ENCODE peak calls at places on chromosomes 5 and 9, in eight cellular contexts. A, I, Y, O, B, Z, X and U are unnamed samples.

GRCh38 chr9:136942881-136943230 is 1.7 kb downstream of the FBXW5 start:
- DNase-seq in A (no peak), I (no peak), Y (no peak), O (no peak), B (no peak), Z (no peak), X (no peak), U (no peak)

GRCh38 chr5:28430565-28431178 is 1392.3 kb upstream of the CDH9 start:
- DNase-seq in A (no peak), I (no peak), Y (no peak), O (peak), B (no peak), Z (no peak), X (no peak), U (no peak)

GRCh38 chr9:130459941-130460340 is 15.2 kb downstream of the ASS1 start:
- DNase-seq in A (no peak), I (no peak), Y (no peak), O (no peak), B (no peak), Z (no peak), X (no peak), U (no peak)

GRCh38 chr5:138903113-138903789 is 28.1 kb upstream of the LRRTM2 start:
- DNase-seq in A (peak), I (no peak), Y (peak), O (peak), B (no peak), Z (no peak), X (no peak), U (no peak)

GRCh38 chr5:175696139-175696854 is 38.4 kb downstream of the HRH2 start:
- DNase-seq in A (no peak), I (peak), Y (no peak), O (no peak), B (peak), Z (peak), X (peak), U (peak)

GRCh38 chr5:83076742-83077661 is at the start of the genes TMEM167A and XRCC4:
- DNase-seq in A (peak), I (peak), Y (peak), O (peak), B (peak), Z (peak), X (peak), U (peak)

GRCh38 chr5:150659360-150660107 is 1.5 kb upstream of the MYOZ3 start:
- DNase-seq in A (no peak), I (no peak), Y (no peak), O (no peak), B (no peak), Z (no peak), X (no peak), U (no peak)

GRCh38 chr5:575636-576035 is 36.5 kb upstream of the CEP72 start:
- DNase-seq in A (no peak), I (no peak), Y (no peak), O (no peak), B (no peak), Z (no peak), X (no peak), U (no peak)

GRCh38 chr5:8825161-8825757 is 720.6 kb downstream of the SEMA5A start:
- DNase-seq in A (peak), I (no peak), Y (no peak), O (peak), B (no peak), Z (no peak), X (no peak), U (no peak)

GRCh38 chr9:565528-565927 is 276.0 kb upstream of the DMRT1 start:
- DNase-seq in A (no peak), I (no peak), Y (no peak), O (no peak), B (no peak), Z (no peak), X (no peak), U (no peak)

GRCh38 chr5:142305211-142305610 is 19.6 kb downstream of the SPRY4 start:
- DNase-seq in A (no peak), I (no peak), Y (no peak), O (no peak), B (no peak), Z (no peak), X (no peak), U (no peak)

GRCh38 chr9:31119882-31120481 is 1264.5 kb upstream of the ACO1 start:
- DNase-seq in A (peak), I (no peak), Y (peak), O (peak), B (no peak), Z (peak), X (peak), U (no peak)

GRCh38 chr5:77869115-77869798 is 93.1 kb upstream of the TBCA start:
- DNase-seq in A (no peak), I (no peak), Y (no peak), O (no peak), B (no peak), Z (no peak), X (no peak), U (no peak)

GRCh38 chr5:143025971-143026370 is 255.8 kb downstream of the ARHGAP26 start:
- DNase-seq in A (no peak), I (no peak), Y (no peak), O (peak), B (no peak), Z (no peak), X (no peak), U (no peak)

DNA sequence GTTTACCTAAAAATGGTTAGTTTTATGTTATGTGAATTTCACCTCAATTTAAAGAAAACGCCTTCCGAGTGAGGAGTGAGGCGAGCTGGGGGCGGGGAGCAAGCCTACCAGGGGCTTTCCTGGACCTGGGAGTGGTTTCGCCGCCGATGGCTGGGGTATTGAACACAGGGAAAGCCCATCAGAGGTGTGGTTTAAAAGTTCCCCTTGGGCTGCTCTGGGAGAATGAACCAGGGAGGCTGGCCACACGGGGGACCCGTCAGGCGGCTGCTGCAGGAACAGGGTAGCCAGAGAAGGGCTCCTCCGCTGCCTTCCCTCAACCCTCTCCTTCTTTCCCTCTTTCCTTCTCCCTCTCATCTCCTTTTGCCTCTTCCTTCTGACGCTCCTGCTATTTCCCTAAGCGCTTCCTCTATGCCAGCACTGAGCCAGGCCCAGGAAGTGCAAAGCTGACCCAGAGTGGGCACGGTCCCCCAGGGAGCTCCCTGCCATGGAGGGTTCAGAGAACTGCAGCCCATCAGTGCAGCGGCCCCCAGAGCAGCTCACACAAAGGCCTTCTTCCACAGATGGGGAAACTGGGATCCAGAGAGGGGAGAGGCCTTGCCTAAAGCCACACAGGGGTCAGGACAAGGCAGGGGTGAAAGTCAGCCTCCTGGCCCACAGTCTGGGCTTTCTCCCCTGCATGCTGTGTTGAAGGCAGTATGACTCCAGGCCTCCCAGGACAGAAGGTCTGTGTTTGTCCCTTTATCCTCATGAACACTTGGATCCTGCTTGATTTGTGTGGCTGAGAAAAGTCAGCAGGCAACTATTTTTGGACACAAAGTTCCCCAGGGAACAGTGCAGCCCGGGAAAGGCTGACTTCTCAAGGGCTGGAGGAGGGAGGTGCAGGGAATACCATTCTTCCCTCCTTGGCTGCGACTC is 4.6 kb downstream of the AKNA start:
- DNase-seq in A (peak), I (no peak), Y (no peak), O (peak), B (no peak), Z (peak), X (no peak), U (no peak)
- TF ChIP-seq CTCF in A (peak), I (no peak), Y (no peak), O (no peak), B (peak), Z (no peak), X (no peak), U (no peak)

GRCh38 chr9:133455936-133456335 is 3.8 kb upstream of the CACFD1 start:
- DNase-seq in A (no peak), I (no peak), Y (no peak), O (no peak), B (no peak), Z (no peak), X (no peak), U (no peak)

GRCh38 chr9:133454943-133455673 is 4.7 kb upstream of the CACFD1 start:
- DNase-seq in A (no peak), I (no peak), Y (no peak), O (no peak), B (no peak), Z (no peak), X (no peak), U (no peak)

GRCh38 chr9:133457233-133457632 is 2.5 kb upstream of the CACFD1 start:
- DNase-seq in A (no peak), I (no peak), Y (no peak), O (no peak), B (no peak), Z (no peak), X (no peak), U (no peak)

GRCh38 chr9:133457748-133458147 is 2.0 kb upstream of the CACFD1 start:
- DNase-seq in A (no peak), I (no peak), Y (no peak), O (no peak), B (no peak), Z (no peak), X (no peak), U (no peak)

GRCh38 chr9:133456409-133456808 is 3.4 kb upstream of the CACFD1 start:
- DNase-seq in A (no peak), I (no peak), Y (no peak), O (no peak), B (no peak), Z (no peak), X (no peak), U (no peak)
- TF ChIP-seq CTCF in A (no peak), I (no peak), Y (no peak), O (no peak), B (peak), Z (no peak), X (no peak), U (no peak)

GRCh38 chr9:134046894-134047681 is 20.7 kb downstream of the BRD3 start:
- DNase-seq in A (no peak), I (no peak), Y (no peak), O (no peak), B (no peak), Z (no peak), X (no peak), U (no peak)
- TF ChIP-seq CTCF in A (no peak), I (no peak), Y (no peak), O (no peak), B (no peak), Z (no peak), X (no peak), U (no peak)

GRCh38 chr9:138021251-138022056 is 143.9 kb downstream of the CACNA1B start:
- DNase-seq in A (no peak), I (no peak), Y (no peak), O (no peak), B (no peak), Z (no peak), X (no peak), U (no peak)

GRCh38 chr9:138020795-138021182 is 143.2 kb downstream of the CACNA1B start:
- DNase-seq in A (no peak), I (no peak), Y (no peak), O (no peak), B (no peak), Z (no peak), X (no peak), U (no peak)

GRCh38 chr9:138023394-138024124 is 146.0 kb downstream of the CACNA1B start:
- DNase-seq in A (no peak), I (peak), Y (no peak), O (no peak), B (no peak), Z (no peak), X (no peak), U (no peak)

GRCh38 chr9:138022756-138023393 is 145.3 kb downstream of the CACNA1B start:
- DNase-seq in A (no peak), I (no peak), Y (no peak), O (no peak), B (no peak), Z (no peak), X (no peak), U (no peak)

GRCh38 chr9:138022121-138022741 is 144.6 kb downstream of the CACNA1B start:
- DNase-seq in A (no peak), I (no peak), Y (no peak), O (no peak), B (no peak), Z (no peak), X (peak), U (no peak)
- TF ChIP-seq CTCF in A (no peak), I (peak), Y (peak), O (no peak), B (peak), Z (no peak), X (peak), U (no peak)

DNA sequence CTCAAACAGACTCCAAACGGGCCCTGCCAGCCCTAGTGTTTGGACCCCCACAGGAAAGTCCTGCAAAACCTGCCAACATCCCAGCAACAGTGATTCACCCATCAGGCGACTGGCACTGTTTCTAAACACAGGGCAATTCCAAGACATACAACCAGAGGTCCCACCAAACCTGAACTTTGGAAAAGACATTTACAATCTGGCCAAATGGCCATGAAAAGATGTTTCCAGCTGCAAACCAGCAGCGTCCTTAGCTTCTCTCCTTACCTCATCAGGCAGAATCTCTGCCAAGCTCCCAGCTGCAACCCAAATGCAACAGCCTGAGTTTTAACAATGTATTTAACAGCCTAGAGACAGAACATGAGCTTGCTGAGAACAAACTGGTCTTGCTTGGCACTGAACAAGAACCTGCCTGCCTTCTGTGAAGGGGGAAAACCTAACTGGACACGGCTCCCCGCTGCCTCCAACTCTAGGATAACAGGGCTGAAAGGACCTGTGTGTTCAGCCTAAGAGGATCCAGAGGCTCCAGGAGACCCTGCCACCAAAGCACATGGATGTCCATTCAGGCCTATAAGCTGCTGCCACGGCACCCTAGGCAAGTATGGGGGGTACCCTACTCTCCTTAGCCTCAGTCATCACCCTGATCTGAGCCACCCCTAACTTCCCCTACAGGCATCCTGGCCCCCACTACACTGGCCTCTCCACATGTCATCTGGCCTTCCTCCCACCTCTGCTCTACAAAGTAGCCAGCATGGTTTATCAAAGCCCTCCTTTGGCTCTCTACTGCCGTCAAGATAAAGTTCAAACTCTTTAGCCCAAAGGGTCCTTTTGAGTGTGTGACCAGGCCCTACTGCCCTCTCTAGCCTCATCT is 5.6 kb downstream of the P4HA2 start:
- DNase-seq in A (peak), I (no peak), Y (peak), O (peak), B (no peak), Z (peak), X (peak), U (no peak)
- TF ChIP-seq CTCF in A (peak), I (no peak), Y (peak), O (peak), B (no peak), Z (no peak), X (no peak), U (no peak)

DNA sequence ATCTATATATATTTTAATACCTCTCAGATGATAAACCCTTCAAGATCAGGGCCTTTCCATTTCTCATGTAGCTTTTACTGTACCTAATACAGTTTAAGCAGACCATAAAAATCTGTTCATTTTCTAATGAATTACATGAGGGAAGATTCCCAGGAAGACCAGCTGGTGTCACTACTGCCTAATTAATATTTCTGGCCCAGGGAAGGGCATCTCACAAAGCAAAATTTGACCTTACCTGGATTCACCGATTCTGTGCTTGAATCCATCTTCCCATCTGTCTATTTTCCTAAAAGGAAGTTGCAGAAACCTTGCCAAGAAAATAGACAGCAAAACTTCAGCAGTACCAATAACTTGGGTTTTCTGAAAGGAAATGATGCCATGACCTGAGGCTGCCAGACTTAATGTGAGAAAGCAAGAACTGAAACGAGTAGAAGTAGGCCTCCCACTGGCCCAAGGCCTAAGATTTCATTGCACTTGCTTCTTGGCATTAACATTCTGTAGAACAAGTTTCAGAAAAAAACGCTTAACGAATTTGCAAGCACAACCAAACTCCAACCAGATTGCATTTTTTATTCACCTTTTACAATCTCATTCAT is 83.0 kb upstream of the GLIS3 start:
- DNase-seq in A (peak), I (peak), Y (peak), O (peak), B (peak), Z (no peak), X (no peak), U (no peak)
- TF ChIP-seq CTCF in A (peak), I (peak), Y (peak), O (peak), B (peak), Z (peak), X (peak), U (no peak)